ENCODE peak calls at places on chromosomes 1 and 21, in nine cellular contexts. One of them, this sample, is unnamed.

GRCh38 chr1:62131093-62131725 is 63.4 kb upstream of the L1TD1 start:
- DNase-seq in WTC11: peak
- DNase-seq in ACHN: peak
- DNase-seq in GM23338: peak
- DNase-seq in kidney tubule cell: peak
- DNase-seq in GM20000: peak
- DNase-seq in stimulated activated naive CD8-positive, alpha-beta T cell treated with anti-CD3 and anti-CD28 coated beads, Interleukin-15, Interleukin-2, amounts not matched to agents 100 U/mL and 50 U/mL, for 24 hours: peak
- DNase-seq in mesothelial cell of epicardium: no peak
- DNase-seq in sciatic nerve: no peak
- DNase-seq in this sample: peak

GRCh38 chr1:74835046-74835445 is 102.1 kb downstream of the TYW3 start:
- DNase-seq in WTC11: no peak
- DNase-seq in ACHN: no peak
- DNase-seq in GM23338: no peak
- DNase-seq in kidney tubule cell: peak
- DNase-seq in sciatic nerve: no peak
- DNase-seq in mesothelial cell of epicardium: no peak
- DNase-seq in stimulated activated naive CD8-positive, alpha-beta T cell treated with anti-CD3 and anti-CD28 coated beads, Interleukin-15, Interleukin-2, amounts not matched to agents 100 U/mL and 50 U/mL, for 24 hours: no peak
- DNase-seq in GM20000: no peak
- DNase-seq in this sample: no peak

GRCh38 chr21:32278068-32278467 is 781 bp downstream of the MIS18A start:
- DNase-seq in WTC11: no peak
- DNase-seq in ACHN: peak
- DNase-seq in sciatic nerve: no peak
- DNase-seq in GM23338: peak
- DNase-seq in kidney tubule cell: peak
- DNase-seq in GM20000: no peak
- DNase-seq in mesothelial cell of epicardium: no peak
- DNase-seq in stimulated activated naive CD8-positive, alpha-beta T cell treated with anti-CD3 and anti-CD28 coated beads, Interleukin-15, Interleukin-2, amounts not matched to agents 100 U/mL and 50 U/mL, for 24 hours: no peak
- DNase-seq in this sample: no peak

GRCh38 chr1:185297986-185298385 is 19.1 kb downstream of the IVNS1ABP start:
- DNase-seq in GM20000: no peak
- DNase-seq in WTC11: no peak
- DNase-seq in mesothelial cell of epicardium: no peak
- DNase-seq in kidney tubule cell: no peak
- DNase-seq in ACHN: no peak
- DNase-seq in stimulated activated naive CD8-positive, alpha-beta T cell treated with anti-CD3 and anti-CD28 coated beads, Interleukin-15, Interleukin-2, amounts not matched to agents 100 U/mL and 50 U/mL, for 24 hours: no peak
- DNase-seq in GM23338: no peak
- DNase-seq in sciatic nerve: no peak
- DNase-seq in this sample: no peak

GRCh38 chr1:216034506-216034905 is 388.7 kb downstream of the USH2A start:
- DNase-seq in mesothelial cell of epicardium: no peak
- DNase-seq in kidney tubule cell: peak
- DNase-seq in GM23338: peak
- DNase-seq in stimulated activated naive CD8-positive, alpha-beta T cell treated with anti-CD3 and anti-CD28 coated beads, Interleukin-15, Interleukin-2, amounts not matched to agents 100 U/mL and 50 U/mL, for 24 hours: no peak
- DNase-seq in GM20000: no peak
- DNase-seq in ACHN: peak
- DNase-seq in WTC11: peak
- DNase-seq in sciatic nerve: no peak
- DNase-seq in this sample: peak

GRCh38 chr1:37647281-37647680 is 12.6 kb upstream of the RSPO1 start:
- DNase-seq in GM20000: no peak
- DNase-seq in stimulated activated naive CD8-positive, alpha-beta T cell treated with anti-CD3 and anti-CD28 coated beads, Interleukin-15, Interleukin-2, amounts not matched to agents 100 U/mL and 50 U/mL, for 24 hours: no peak
- DNase-seq in sciatic nerve: no peak
- DNase-seq in GM23338: no peak
- DNase-seq in ACHN: no peak
- DNase-seq in WTC11: no peak
- DNase-seq in kidney tubule cell: peak
- DNase-seq in mesothelial cell of epicardium: no peak
- DNase-seq in this sample: no peak

GRCh38 chr1:48214820-48215219 is 7.7 kb upstream of the SLC5A9 start:
- DNase-seq in mesothelial cell of epicardium: no peak
- DNase-seq in GM20000: no peak
- DNase-seq in kidney tubule cell: no peak
- DNase-seq in WTC11: no peak
- DNase-seq in ACHN: no peak
- DNase-seq in stimulated activated naive CD8-positive, alpha-beta T cell treated with anti-CD3 and anti-CD28 coated beads, Interleukin-15, Interleukin-2, amounts not matched to agents 100 U/mL and 50 U/mL, for 24 hours: no peak
- DNase-seq in GM23338: no peak
- DNase-seq in sciatic nerve: no peak
- DNase-seq in this sample: no peak

GRCh38 chr1:53771648-53772047 is 32.7 kb upstream of the GLIS1 start:
- DNase-seq in WTC11: no peak
- DNase-seq in mesothelial cell of epicardium: no peak
- DNase-seq in GM23338: no peak
- DNase-seq in kidney tubule cell: peak
- DNase-seq in ACHN: no peak
- DNase-seq in stimulated activated naive CD8-positive, alpha-beta T cell treated with anti-CD3 and anti-CD28 coated beads, Interleukin-15, Interleukin-2, amounts not matched to agents 100 U/mL and 50 U/mL, for 24 hours: no peak
- DNase-seq in GM20000: no peak
- DNase-seq in sciatic nerve: no peak
- DNase-seq in this sample: no peak

GRCh38 chr21:42424848-42425602 is 21.3 kb downstream of the UBASH3A start:
- DNase-seq in mesothelial cell of epicardium: no peak
- DNase-seq in sciatic nerve: no peak
- DNase-seq in stimulated activated naive CD8-positive, alpha-beta T cell treated with anti-CD3 and anti-CD28 coated beads, Interleukin-15, Interleukin-2, amounts not matched to agents 100 U/mL and 50 U/mL, for 24 hours: peak
- DNase-seq in ACHN: no peak
- DNase-seq in kidney tubule cell: no peak
- DNase-seq in GM23338: no peak
- DNase-seq in GM20000: peak
- DNase-seq in WTC11: no peak
- DNase-seq in this sample: no peak

GRCh38 chr1:33997127-33998047 is 133.5 kb downstream of the HMGB4 start:
- DNase-seq in kidney tubule cell: peak
- DNase-seq in GM23338: no peak
- DNase-seq in stimulated activated naive CD8-positive, alpha-beta T cell treated with anti-CD3 and anti-CD28 coated beads, Interleukin-15, Interleukin-2, amounts not matched to agents 100 U/mL and 50 U/mL, for 24 hours: no peak
- DNase-seq in WTC11: no peak
- DNase-seq in sciatic nerve: no peak
- DNase-seq in mesothelial cell of epicardium: no peak
- DNase-seq in GM20000: no peak
- DNase-seq in ACHN: no peak
- DNase-seq in this sample: no peak

GRCh38 chr1:15028117-15028516 is 125.4 kb upstream of the TMEM51 start:
- DNase-seq in stimulated activated naive CD8-positive, alpha-beta T cell treated with anti-CD3 and anti-CD28 coated beads, Interleukin-15, Interleukin-2, amounts not matched to agents 100 U/mL and 50 U/mL, for 24 hours: no peak
- DNase-seq in GM23338: no peak
- DNase-seq in sciatic nerve: peak
- DNase-seq in mesothelial cell of epicardium: no peak
- DNase-seq in WTC11: no peak
- DNase-seq in kidney tubule cell: peak
- DNase-seq in GM20000: no peak
- DNase-seq in ACHN: peak
- DNase-seq in this sample: no peak

GRCh38 chr1:935751-936231 is 12.1 kb downstream of the SAMD11 start:
- DNase-seq in WTC11: peak
- DNase-seq in ACHN: no peak
- DNase-seq in stimulated activated naive CD8-positive, alpha-beta T cell treated with anti-CD3 and anti-CD28 coated beads, Interleukin-15, Interleukin-2, amounts not matched to agents 100 U/mL and 50 U/mL, for 24 hours: no peak
- DNase-seq in GM20000: no peak
- DNase-seq in GM23338: peak
- DNase-seq in kidney tubule cell: no peak
- DNase-seq in mesothelial cell of epicardium: no peak
- DNase-seq in sciatic nerve: no peak
- DNase-seq in this sample: no peak

GRCh38 chr1:178393370-178393769 is 103.4 kb downstream of the CLEC20A start:
- DNase-seq in ACHN: no peak
- DNase-seq in mesothelial cell of epicardium: no peak
- DNase-seq in GM23338: no peak
- DNase-seq in stimulated activated naive CD8-positive, alpha-beta T cell treated with anti-CD3 and anti-CD28 coated beads, Interleukin-15, Interleukin-2, amounts not matched to agents 100 U/mL and 50 U/mL, for 24 hours: no peak
- DNase-seq in WTC11: no peak
- DNase-seq in GM20000: no peak
- DNase-seq in kidney tubule cell: no peak
- DNase-seq in sciatic nerve: no peak
- DNase-seq in this sample: no peak

GRCh38 chr1:3101127-3101939 is 32.3 kb downstream of the PRDM16 start:
- DNase-seq in stimulated activated naive CD8-positive, alpha-beta T cell treated with anti-CD3 and anti-CD28 coated beads, Interleukin-15, Interleukin-2, amounts not matched to agents 100 U/mL and 50 U/mL, for 24 hours: no peak
- DNase-seq in mesothelial cell of epicardium: no peak
- DNase-seq in kidney tubule cell: no peak
- DNase-seq in WTC11: no peak
- DNase-seq in ACHN: no peak
- DNase-seq in GM20000: no peak
- DNase-seq in sciatic nerve: no peak
- DNase-seq in GM23338: no peak
- DNase-seq in this sample: no peak

GRCh38 chr1:244116946-244117345 is 65.9 kb downstream of the ZBTB18 start:
- DNase-seq in sciatic nerve: no peak
- DNase-seq in kidney tubule cell: no peak
- DNase-seq in WTC11: no peak
- DNase-seq in ACHN: no peak
- DNase-seq in stimulated activated naive CD8-positive, alpha-beta T cell treated with anti-CD3 and anti-CD28 coated beads, Interleukin-15, Interleukin-2, amounts not matched to agents 100 U/mL and 50 U/mL, for 24 hours: no peak
- DNase-seq in GM23338: no peak
- DNase-seq in GM20000: no peak
- DNase-seq in mesothelial cell of epicardium: no peak
- DNase-seq in this sample: no peak

This sample was measured in SK-MEL-5.